ENCODE peak calls at places on chromosomes 5 and 9, in seven cellular contexts. One of them, this sample, is unnamed. For H3K4me1 and H3K9me3, the result is how much of the 10 kb centered on the place peaks cover.

GRCh38 chr5:116084231-116084630 is 594 bp upstream of the COMMD10 start:
- DNase-seq in H9: no peak
- DNase-seq in neural progenitor cell: peak
- DNase-seq in A549: peak
- DNase-seq in Panc1: no peak
- DNase-seq in neuronal stem cell: no peak
- DNase-seq in heart left ventricle: no peak
- DNase-seq in this sample: peak

GRCh38 chr5:154962494-154962893 is 21.6 kb downstream of the MRPL22 start:
- DNase-seq in neural progenitor cell: no peak
- DNase-seq in neuronal stem cell: no peak
- DNase-seq in H9: no peak
- DNase-seq in Panc1: no peak
- DNase-seq in A549: no peak
- DNase-seq in heart left ventricle: no peak
- DNase-seq in this sample: no peak

GRCh38 chr5:171882118-171882517 is 96.5 kb downstream of the SMIM23 start:
- DNase-seq in neural progenitor cell: no peak
- DNase-seq in neuronal stem cell: no peak
- DNase-seq in A549: no peak
- DNase-seq in heart left ventricle: no peak
- DNase-seq in H9: no peak
- DNase-seq in Panc1: no peak
- DNase-seq in this sample: no peak

GRCh38 chr5:170277953-170278352 is 19.6 kb downstream of the LCP2 start:
- DNase-seq in H9: peak
- DNase-seq in neuronal stem cell: no peak
- DNase-seq in Panc1: no peak
- DNase-seq in A549: no peak
- DNase-seq in heart left ventricle: no peak
- DNase-seq in neural progenitor cell: no peak
- DNase-seq in this sample: no peak

GRCh38 chr5:146548781-146549449 is 32.9 kb upstream of the GPR151 start:
- DNase-seq in heart left ventricle: no peak
- DNase-seq in neuronal stem cell: no peak
- DNase-seq in A549: no peak
- DNase-seq in H9: no peak
- DNase-seq in neural progenitor cell: no peak
- DNase-seq in Panc1: no peak
- DNase-seq in this sample: no peak

GRCh38 chr5:32692066-32692746 is 18.9 kb upstream of the NPR3 start:
- DNase-seq in Panc1: no peak
- DNase-seq in A549: no peak
- DNase-seq in H9: no peak
- DNase-seq in neuronal stem cell: no peak
- DNase-seq in neural progenitor cell: no peak
- DNase-seq in heart left ventricle: no peak
- DNase-seq in this sample: no peak

GRCh38 chr9:70222354-70222753 is 36.4 kb upstream of the SMC5 start:
- DNase-seq in heart left ventricle: no peak
- DNase-seq in A549: no peak
- DNase-seq in Panc1: no peak
- DNase-seq in neural progenitor cell: no peak
- DNase-seq in H9: no peak
- DNase-seq in neuronal stem cell: no peak
- DNase-seq in this sample: no peak

GRCh38 chr9:133701981-133702797 is 36.0 kb downstream of the SARDH start:
- DNase-seq in neural progenitor cell: no peak
- DNase-seq in H9: no peak
- DNase-seq in heart left ventricle: peak
- DNase-seq in neuronal stem cell: no peak
- DNase-seq in Panc1: no peak
- DNase-seq in A549: no peak
- DNase-seq in this sample: no peak

GRCh38 chr5:136249678-136250266 is 56.8 kb upstream of the SMIM32 start:
- DNase-seq in neural progenitor cell: peak
- DNase-seq in Panc1: peak
- DNase-seq in H9: peak
- DNase-seq in A549: peak
- DNase-seq in neuronal stem cell: peak
- DNase-seq in heart left ventricle: no peak
- DNase-seq in this sample: peak

GRCh38 chr5:128021411-128021810 is 62.2 kb upstream of the SLC12A2 start:
- DNase-seq in H9: no peak
- DNase-seq in neuronal stem cell: no peak
- DNase-seq in heart left ventricle: no peak
- DNase-seq in A549: no peak
- DNase-seq in neural progenitor cell: no peak
- DNase-seq in Panc1: no peak
- DNase-seq in this sample: no peak

GRCh38 chr5:98454904-98455303 is 318.6 kb upstream of the RGMB start:
- DNase-seq in neural progenitor cell: no peak
- DNase-seq in heart left ventricle: no peak
- DNase-seq in neuronal stem cell: no peak
- DNase-seq in H9: no peak
- DNase-seq in Panc1: peak
- DNase-seq in A549: no peak
- DNase-seq in this sample: no peak

GRCh38 chr5:68225188-68225910 is 9.8 kb downstream of the PIK3R1 start:
- DNase-seq in Panc1: no peak
- DNase-seq in neuronal stem cell: no peak
- DNase-seq in H9: no peak
- DNase-seq in heart left ventricle: no peak
- DNase-seq in A549: no peak
- DNase-seq in neural progenitor cell: no peak
- DNase-seq in this sample: peak

GRCh38 chr5:118984602-118985001 is 3.7 kb downstream of the DTWD2 start:
- DNase-seq in A549: no peak
- DNase-seq in heart left ventricle: no peak
- DNase-seq in neuronal stem cell: no peak
- DNase-seq in H9: no peak
- DNase-seq in Panc1: no peak
- DNase-seq in neural progenitor cell: no peak
- DNase-seq in this sample: no peak

GRCh38 chr5:127909078-127909477 is 174.5 kb upstream of the SLC12A2 start:
- DNase-seq in neural progenitor cell: peak
- DNase-seq in H9: peak
- DNase-seq in heart left ventricle: no peak
- DNase-seq in neuronal stem cell: peak
- DNase-seq in Panc1: peak
- DNase-seq in A549: peak
- DNase-seq in this sample: no peak

GRCh38 chr5:103475629-103476240 is 86.9 kb downstream of the NUDT12 start:
- DNase-seq in Panc1: peak
- DNase-seq in A549: peak
- DNase-seq in neuronal stem cell: peak
- DNase-seq in H9: no peak
- DNase-seq in heart left ventricle: no peak
- DNase-seq in neural progenitor cell: peak
- DNase-seq in this sample: no peak

DNA sequence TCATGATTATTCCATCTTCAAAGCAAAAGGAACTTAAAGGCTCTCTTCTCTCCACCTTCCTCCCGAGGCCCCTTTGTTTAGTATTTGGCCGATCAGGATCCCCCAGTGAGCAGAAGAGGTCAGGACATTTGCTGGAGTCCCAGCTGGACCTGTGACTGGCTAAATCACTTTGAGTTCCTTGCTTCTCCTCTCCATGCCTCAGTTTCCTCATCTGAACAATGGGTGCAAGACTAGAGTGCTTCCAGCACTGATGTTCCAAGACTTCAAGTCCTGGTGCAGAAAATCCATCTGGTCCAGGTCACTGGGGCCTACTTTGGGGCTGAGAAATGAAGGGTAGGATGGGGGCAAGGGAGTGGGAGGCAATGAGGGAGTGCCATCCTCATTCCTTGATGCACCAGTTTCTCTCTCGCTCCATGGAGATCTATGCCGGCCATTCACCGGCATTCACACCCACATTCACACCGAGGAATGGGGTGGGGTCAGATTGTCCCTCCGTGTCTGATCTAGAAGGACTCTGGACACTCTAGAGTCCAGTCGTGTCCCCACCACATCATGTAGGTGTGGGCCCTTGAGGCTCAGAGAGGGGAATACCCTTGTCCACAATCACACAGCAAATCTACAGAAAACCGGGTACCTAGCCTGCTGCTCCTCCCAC is 38.7 kb upstream of the IL17B start:
- DNase-seq in heart left ventricle: no peak
- DNase-seq in neuronal stem cell: no peak
- DNase-seq in A549: no peak
- DNase-seq in H9: no peak
- DNase-seq in neural progenitor cell: no peak
- DNase-seq in Panc1: no peak
- DNase-seq in this sample: no peak
- H3K4me1 ChIP-seq in heart left ventricle: half or more
- H3K4me1 ChIP-seq in neuronal stem cell: under half
- H3K4me1 ChIP-seq in A549: under half
- H3K4me1 ChIP-seq in H9: under half
- H3K4me1 ChIP-seq in neural progenitor cell: under half
- H3K4me1 ChIP-seq in Panc1: under half
- H3K4me1 ChIP-seq in this sample: under half

GRCh38 chr5:151200913-151201445 is 22.9 kb downstream of the CCDC69 start:
- DNase-seq in A549: no peak
- DNase-seq in H9: no peak
- DNase-seq in neuronal stem cell: no peak
- DNase-seq in heart left ventricle: no peak
- DNase-seq in neural progenitor cell: peak
- DNase-seq in Panc1: no peak
- DNase-seq in this sample: peak

GRCh38 chr5:151198861-151199260 is 25.0 kb downstream of the CCDC69 start:
- DNase-seq in neural progenitor cell: no peak
- DNase-seq in Panc1: no peak
- DNase-seq in H9: no peak
- DNase-seq in A549: no peak
- DNase-seq in neuronal stem cell: no peak
- DNase-seq in heart left ventricle: no peak
- DNase-seq in this sample: no peak

GRCh38 chr5:151196556-151197290 is 27.2 kb downstream of the CCDC69 start:
- DNase-seq in A549: no peak
- DNase-seq in neural progenitor cell: no peak
- DNase-seq in neuronal stem cell: no peak
- DNase-seq in heart left ventricle: no peak
- DNase-seq in H9: no peak
- DNase-seq in Panc1: no peak
- DNase-seq in this sample: no peak

GRCh38 chr5:151202381-151203139 is 21.3 kb downstream of the CCDC69 start:
- DNase-seq in A549: no peak
- DNase-seq in H9: no peak
- DNase-seq in neural progenitor cell: no peak
- DNase-seq in heart left ventricle: no peak
- DNase-seq in Panc1: peak
- DNase-seq in neuronal stem cell: no peak
- DNase-seq in this sample: no peak

GRCh38 chr5:151199581-151200185 is 24.2 kb downstream of the CCDC69 start:
- DNase-seq in neuronal stem cell: no peak
- DNase-seq in A549: no peak
- DNase-seq in heart left ventricle: no peak
- DNase-seq in neural progenitor cell: no peak
- DNase-seq in Panc1: no peak
- DNase-seq in H9: no peak
- DNase-seq in this sample: no peak
- H3K9me3 ChIP-seq in neuronal stem cell: under half
- H3K9me3 ChIP-seq in A549: under half
- H3K9me3 ChIP-seq in heart left ventricle: under half
- H3K9me3 ChIP-seq in neural progenitor cell: under half
- H3K9me3 ChIP-seq in Panc1: under half
- H3K9me3 ChIP-seq in H9: under half
- H3K9me3 ChIP-seq in this sample: under half

GRCh38 chr5:14243768-14244167 is 100.6 kb downstream of the TRIO start:
- DNase-seq in H9: no peak
- DNase-seq in A549: no peak
- DNase-seq in Panc1: no peak
- DNase-seq in heart left ventricle: no peak
- DNase-seq in neuronal stem cell: no peak
- DNase-seq in neural progenitor cell: no peak
- DNase-seq in this sample: no peak

GRCh38 chr5:14245526-14245925 is 102.4 kb downstream of the TRIO start:
- DNase-seq in neuronal stem cell: no peak
- DNase-seq in heart left ventricle: no peak
- DNase-seq in Panc1: no peak
- DNase-seq in H9: no peak
- DNase-seq in neural progenitor cell: no peak
- DNase-seq in A549: no peak
- DNase-seq in this sample: no peak

GRCh38 chr5:14242871-14243383 is 99.8 kb downstream of the TRIO start:
- DNase-seq in Panc1: no peak
- DNase-seq in H9: no peak
- DNase-seq in neural progenitor cell: no peak
- DNase-seq in heart left ventricle: no peak
- DNase-seq in A549: no peak
- DNase-seq in neuronal stem cell: no peak
- DNase-seq in this sample: no peak

GRCh38 chr5:14246350-14247053 is 103.4 kb downstream of the TRIO start:
- DNase-seq in heart left ventricle: no peak
- DNase-seq in Panc1: no peak
- DNase-seq in neuronal stem cell: no peak
- DNase-seq in neural progenitor cell: peak
- DNase-seq in A549: no peak
- DNase-seq in H9: no peak
- DNase-seq in this sample: no peak

DNA sequence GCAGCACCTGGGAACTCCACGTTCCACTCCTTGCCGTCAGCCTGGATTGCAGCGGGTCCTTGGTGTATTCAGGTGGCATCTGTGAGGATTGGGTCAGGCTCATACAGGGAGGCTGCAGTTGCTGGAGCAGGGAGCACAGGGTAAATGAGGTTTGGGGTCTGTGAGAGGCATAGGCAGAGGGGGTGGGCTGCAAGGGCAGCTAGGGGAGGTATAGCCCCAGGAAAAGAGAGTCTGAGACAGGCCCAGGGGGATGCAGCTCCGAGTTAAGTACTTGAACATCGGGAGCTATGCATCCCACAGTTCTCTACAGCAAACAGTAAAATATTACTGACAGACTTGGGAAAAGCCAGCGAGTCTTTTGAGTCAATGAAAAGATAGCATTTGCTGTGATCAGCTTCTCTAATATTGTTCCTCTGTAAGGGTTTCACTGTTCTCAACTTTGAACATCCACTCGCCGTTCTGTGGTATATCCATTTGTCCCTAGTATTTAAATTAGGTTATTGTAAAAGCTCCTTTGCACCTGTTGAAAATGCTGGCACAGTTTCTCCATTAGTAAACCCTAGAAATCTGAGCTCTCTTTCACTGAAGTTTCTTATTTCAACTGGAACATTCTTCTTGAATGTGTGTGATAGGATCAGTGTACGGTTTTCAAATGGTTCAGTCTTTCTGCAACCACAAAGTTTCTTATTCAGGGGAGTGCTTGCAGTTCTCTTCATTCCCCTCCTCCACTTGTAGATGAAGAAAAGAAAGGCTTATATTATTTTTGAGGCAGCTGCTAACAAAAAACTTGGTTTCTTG is 101.8 kb downstream of the TRIO start:
- DNase-seq in heart left ventricle: no peak
- DNase-seq in neuronal stem cell: no peak
- DNase-seq in H9: no peak
- DNase-seq in neural progenitor cell: no peak
- DNase-seq in Panc1: no peak
- DNase-seq in A549: no peak
- DNase-seq in this sample: no peak
- H3K4me1 ChIP-seq in heart left ventricle: under half
- H3K4me1 ChIP-seq in neuronal stem cell: under half
- H3K4me1 ChIP-seq in H9: under half
- H3K4me1 ChIP-seq in neural progenitor cell: half or more
- H3K4me1 ChIP-seq in Panc1: half or more
- H3K4me1 ChIP-seq in A549: half or more
- H3K4me1 ChIP-seq in this sample: under half

GRCh38 chr9:29129763-29130162 is 1556.5 kb upstream of the C9orf72 start:
- DNase-seq in H9: no peak
- DNase-seq in Panc1: no peak
- DNase-seq in heart left ventricle: no peak
- DNase-seq in neural progenitor cell: peak
- DNase-seq in A549: no peak
- DNase-seq in neuronal stem cell: peak
- DNase-seq in this sample: no peak
- H3K9me3 ChIP-seq in H9: under half
- H3K9me3 ChIP-seq in Panc1: under half
- H3K9me3 ChIP-seq in heart left ventricle: under half
- H3K9me3 ChIP-seq in neural progenitor cell: under half
- H3K9me3 ChIP-seq in A549: under half
- H3K9me3 ChIP-seq in neuronal stem cell: under half
- H3K9me3 ChIP-seq in this sample: under half

This sample was measured in pancreas.